ENCODE peak calls at places on chromosomes 7 and 10, in five cellular contexts. C, T, M, A and F are unnamed samples.

GRCh38 chr10:14412624-14413023 is 81.9 kb upstream of the FRMD4A start:
- DNase-seq in C (no peak), A (no peak), T (no peak), M (peak; percentile 55), F (no peak)

GRCh38 chr10:127563718-127564553 is 14.8 kb downstream of the NPS start:
- DNase-seq in C (peak; percentile 12), M (no peak), A (no peak), T (no peak), F (no peak)

GRCh38 chr10:94307046-94307615 is 55.6 kb downstream of the NOC3L start:
- DNase-seq in M (no peak), T (no peak), A (no peak), C (no peak), F (no peak)

GRCh38 chr10:60817135-60817805 is 39.0 kb downstream of the CDK1 start:
- DNase-seq in A (no peak), C (no peak), T (no peak), M (peak; percentile 55), F (no peak)

GRCh38 chr10:132665946-132666732 is 119.8 kb downstream of the NKX6-2 start:
- DNase-seq in C (peak; percentile 92), M (peak; percentile 97), T (no peak), A (peak; percentile 20), F (no peak)

GRCh38 chr7:50956522-50957155 is 173.9 kb upstream of the GRB10 start:
- DNase-seq in M (no peak), C (no peak), A (no peak), T (no peak), F (no peak)

GRCh38 chr10:75739454-75740143 is 308.2 kb downstream of the LRMDA start:
- DNase-seq in M (no peak), A (no peak), T (no peak), C (no peak), F (no peak)

GRCh38 chr7:87220734-87221215 is 1.2 kb upstream of the TMEM243 start:
- DNase-seq in A (no peak), M (peak; percentile 23), C (peak; percentile 51), T (no peak), F (no peak)

GRCh38 chr7:17971392-17971791 is 31.1 kb upstream of the SNX13 start:
- DNase-seq in A (no peak), C (peak; percentile 41), M (peak; percentile 35), T (no peak), F (no peak)

GRCh38 chr7:121020652-121021051 is 32.1 kb downstream of the CPED1 start:
- DNase-seq in A (no peak), M (peak; percentile 91), T (no peak), C (peak; percentile 70), F (no peak)

GRCh38 chr7:25922296-25922695 is 229.7 kb upstream of the NFE2L3 start:
- DNase-seq in C (peak; percentile 83), T (no peak), M (no peak), A (no peak), F (no peak)

GRCh38 chr10:44591911-44592310 is 207.0 kb upstream of the CXCL12 start:
- DNase-seq in C (no peak), M (no peak), T (no peak), A (no peak), F (no peak)

GRCh38 chr7:55056068-55056467 is 37.3 kb downstream of the EGFR start:
- DNase-seq in C (no peak), M (no peak), A (no peak), T (no peak), F (no peak)

GRCh38 chr10:6203331-6204062 is 765 bp downstream of the PFKFB3 start:
- DNase-seq in A (peak; percentile 93), C (peak; percentile 31), M (peak; percentile 56), T (no peak), F (peak; percentile 91)

GRCh38 chr10:81473755-81474154 is 401.2 kb upstream of the NRG3 start:
- DNase-seq in T (no peak), M (no peak), C (no peak), A (no peak), F (no peak)

GRCh38 chr7:38463277-38464224 is 167.6 kb downstream of the AMPH start:
- DNase-seq in A (peak; percentile 88), C (peak; percentile 27), T (peak; percentile 72), M (peak; percentile 81), F (peak; percentile 35)

GRCh38 chr10:125002044-125002422 is 60.1 kb downstream of the ZRANB1 start:
- DNase-seq in T (no peak), A (peak; percentile 67), C (no peak), M (no peak), F (peak; percentile 18)

GRCh38 chr7:25846722-25847121 is 305.3 kb upstream of the NFE2L3 start:
- DNase-seq in C (peak; percentile 56), T (no peak), A (no peak), M (peak; percentile 89), F (no peak)

GRCh38 chr10:132836832-132837540 is 51.0 kb upstream of the NKX6-2 start:
- DNase-seq in M (peak; percentile 43), C (peak; percentile 41), A (peak; percentile 82), T (no peak), F (peak; percentile 81)

GRCh38 chr10:121774813-121775212 is 153.0 kb downstream of the ATE1 start:
- DNase-seq in T (no peak), M (peak; percentile 44), A (no peak), C (no peak), F (no peak)

GRCh38 chr10:930415-931325 is 835 bp downstream of the LARP4B start:
- DNase-seq in M (peak; percentile 37), T (no peak), A (peak; percentile 92), C (peak; percentile 20), F (no peak)

GRCh38 chr10:117865945-117866344 is 180.8 kb downstream of the RAB11FIP2 start:
- DNase-seq in A (no peak), T (no peak), C (no peak), M (no peak), F (no peak)

GRCh38 chr10:122241836-122242235 is 29.3 kb upstream of the BTBD16 start:
- DNase-seq in C (no peak), T (no peak), M (no peak), A (peak; percentile 46), F (no peak)

GRCh38 chr10:1061930-1062769 is 6.0 kb downstream of the WDR37 start:
- DNase-seq in C (no peak), M (peak; percentile 59), A (no peak), T (no peak), F (no peak)

GRCh38 chr7:21104124-21104500 is 317.4 kb upstream of the SP8 start:
- DNase-seq in A (no peak), C (peak; percentile 30), T (no peak), M (peak; percentile 7), F (no peak)

GRCh38 chr7:101378808-101379207 is 16.1 kb downstream of the COL26A1 start:
- DNase-seq in C (no peak), T (no peak), M (no peak), A (no peak), F (no peak)

GRCh38 chr7:156368053-156368452 is 272.5 kb upstream of the RNF32 start:
- DNase-seq in A (no peak), T (no peak), M (no peak), C (no peak), F (no peak)

GRCh38 chr7:40990841-40991240 is 712.0 kb downstream of the INHBA start:
- DNase-seq in M (peak; percentile 67), C (no peak), T (no peak), A (no peak), F (no peak)

GRCh38 chr7:147419001-147419400 is 1171.6 kb upstream of the C7orf33 start:
- DNase-seq in C (no peak), M (no peak), T (no peak), A (no peak), F (no peak)

GRCh38 chr7:44067064-44067951 is 1.9 kb upstream of the PGAM2 start:
- DNase-seq in M (peak; percentile 16), T (no peak), C (no peak), A (peak; percentile 69), F (no peak)

GRCh38 chr7:101984141-101984879 is 166.9 kb downstream of the CUX1 start:
- DNase-seq in M (no peak), A (no peak), C (peak; percentile 20), T (no peak), F (no peak)

DNA sequence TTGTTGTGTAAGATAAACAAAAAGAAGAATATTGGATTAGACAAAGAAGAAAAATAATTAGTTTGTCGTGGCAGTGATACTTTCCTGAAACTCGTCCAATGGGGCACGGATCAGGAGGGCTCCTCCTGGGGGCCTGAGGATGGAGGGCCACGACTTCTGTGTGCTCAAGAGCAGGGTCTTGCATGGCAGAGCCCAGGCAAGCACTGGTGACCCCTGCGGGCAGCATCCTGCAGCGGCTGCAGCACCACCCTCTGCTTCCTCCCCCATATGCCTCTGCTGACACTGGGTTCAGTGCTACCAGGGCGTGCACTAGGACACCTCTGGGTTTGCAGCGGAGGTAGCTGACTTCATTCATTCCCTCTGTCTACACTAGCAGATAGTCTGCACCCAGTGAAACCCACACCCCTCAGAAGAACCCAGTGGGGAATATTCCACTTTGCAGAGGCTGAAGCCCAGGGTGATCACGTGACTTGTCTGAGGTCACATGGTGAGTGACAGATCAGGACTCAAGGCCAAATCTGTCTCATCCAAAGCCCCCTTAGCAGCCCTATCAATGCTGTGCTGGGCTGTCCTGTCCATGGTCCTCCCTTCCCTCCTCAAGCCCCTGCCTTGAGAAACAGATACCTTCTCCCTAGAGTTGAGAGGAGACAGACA is 375.5 kb downstream of the TCERG1L start:
- DNase-seq in C (no peak), T (no peak), A (no peak), M (no peak), F (no peak)
- TF ChIP-seq CTCF in C (no peak), T (no peak), A (no peak), M (no peak), F (no peak)

GRCh38 chr7:143914938-143915337 is 13.0 kb upstream of the TCAF1 start:
- DNase-seq in M (no peak), C (peak; percentile 7), A (no peak), T (no peak), F (no peak)
- TF ChIP-seq CTCF in M (peak; percentile 7), C (peak; percentile 29), A (no peak), T (no peak), F (no peak)

GRCh38 chr10:15719062-15719898 is 442 bp downstream of the ITGA8 start:
- DNase-seq in M (peak; percentile 9), C (no peak), A (no peak), T (no peak), F (peak; percentile 26)
- TF ChIP-seq CTCF in M (no peak), C (no peak), A (no peak), T (no peak), F (no peak)

GRCh38 chr10:69868821-69869220 is 67.1 kb downstream of the COL13A1 start:
- DNase-seq in C (peak; percentile 92), A (no peak), T (no peak), M (no peak), F (no peak)
- TF ChIP-seq CTCF in C (no peak), A (no peak), T (no peak), M (no peak), F (no peak)